ENCODE peak calls at places on chromosomes 2 and 18, in five cellular contexts. Y, J, T, W and P are unnamed samples.

GRCh38 chr2:85998071-85998991 is 107.4 kb downstream of the POLR1A start:
- DNase-seq in J (peak; percentile 3), T (no peak), Y (no peak), W (no peak), P (no peak)

GRCh38 chr2:144607899-144608477 is 88.1 kb upstream of the ZEB2 start:
- DNase-seq in W (no peak), J (no peak), T (no peak), Y (no peak), P (no peak)

GRCh38 chr18:44882163-44882881 is 201.6 kb downstream of the SETBP1 start:
- DNase-seq in W (no peak), Y (no peak), J (no peak), T (no peak), P (no peak)

GRCh38 chr2:70946832-70947442 is 11.2 kb downstream of the ATP6V1B1 start:
- DNase-seq in T (peak; percentile 42), Y (peak; percentile 67), W (peak; percentile 71), J (peak; percentile 65), P (peak; percentile 47)

GRCh38 chr18:51123046-51123395 is 74.5 kb downstream of the MEX3C start:
- DNase-seq in W (no peak), Y (no peak), T (no peak), J (no peak), P (no peak)

GRCh38 chr2:237524631-237525030 is 37.6 kb downstream of the MLPH start:
- DNase-seq in W (peak; percentile 33), Y (peak; percentile 54), J (no peak), T (no peak), P (no peak)

GRCh38 chr2:23587330-23587729 is 202.4 kb downstream of the KLHL29 start:
- DNase-seq in J (no peak), Y (no peak), T (no peak), W (peak; percentile 56), P (no peak)

GRCh38 chr18:903703-904102 is 968 bp upstream of the ADCYAP1 start:
- DNase-seq in T (peak; percentile 69), W (no peak), J (no peak), Y (no peak), P (no peak)

DNA sequence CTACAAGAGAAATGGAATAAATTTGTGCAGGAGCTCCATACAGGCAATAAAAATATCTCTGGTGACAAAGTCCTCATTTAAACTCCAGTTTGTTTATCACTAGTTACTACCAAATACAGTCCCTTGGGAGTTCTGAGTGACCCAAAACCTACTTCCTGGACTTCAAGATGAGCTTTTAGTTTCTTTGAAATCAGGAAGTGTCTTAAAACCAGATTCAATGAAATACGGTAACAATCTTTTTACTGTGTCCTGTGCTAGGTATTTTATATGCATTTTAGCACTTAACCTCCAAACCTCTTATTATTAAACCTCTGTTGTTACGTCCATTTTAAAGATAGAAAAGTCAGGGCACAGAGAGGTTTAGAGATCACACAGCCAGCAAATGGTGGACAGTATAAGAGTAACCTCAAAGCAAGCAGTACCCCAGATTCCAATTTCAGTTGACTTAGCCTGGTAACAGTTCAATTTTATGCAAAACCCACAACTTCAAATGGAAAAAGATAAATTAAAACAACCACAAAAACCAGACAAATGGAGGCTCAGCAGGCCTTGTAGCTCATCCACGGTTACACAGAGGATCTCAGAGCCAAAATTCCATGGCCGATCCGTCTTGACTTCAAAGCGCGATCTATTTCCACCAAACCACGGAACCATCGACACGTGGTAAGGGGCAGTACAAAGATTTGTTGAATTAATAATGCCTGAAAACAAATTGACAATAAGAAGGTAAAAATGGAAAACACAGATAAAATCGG is 1.3 kb upstream of the KCMF1 start:
- DNase-seq in T (no peak), W (peak; percentile 33), J (no peak), Y (no peak), P (no peak)
- TF ChIP-seq YY1 in T (peak; percentile 22), W (peak; percentile 19), J (no peak), Y (no peak), P (no peak)

DNA sequence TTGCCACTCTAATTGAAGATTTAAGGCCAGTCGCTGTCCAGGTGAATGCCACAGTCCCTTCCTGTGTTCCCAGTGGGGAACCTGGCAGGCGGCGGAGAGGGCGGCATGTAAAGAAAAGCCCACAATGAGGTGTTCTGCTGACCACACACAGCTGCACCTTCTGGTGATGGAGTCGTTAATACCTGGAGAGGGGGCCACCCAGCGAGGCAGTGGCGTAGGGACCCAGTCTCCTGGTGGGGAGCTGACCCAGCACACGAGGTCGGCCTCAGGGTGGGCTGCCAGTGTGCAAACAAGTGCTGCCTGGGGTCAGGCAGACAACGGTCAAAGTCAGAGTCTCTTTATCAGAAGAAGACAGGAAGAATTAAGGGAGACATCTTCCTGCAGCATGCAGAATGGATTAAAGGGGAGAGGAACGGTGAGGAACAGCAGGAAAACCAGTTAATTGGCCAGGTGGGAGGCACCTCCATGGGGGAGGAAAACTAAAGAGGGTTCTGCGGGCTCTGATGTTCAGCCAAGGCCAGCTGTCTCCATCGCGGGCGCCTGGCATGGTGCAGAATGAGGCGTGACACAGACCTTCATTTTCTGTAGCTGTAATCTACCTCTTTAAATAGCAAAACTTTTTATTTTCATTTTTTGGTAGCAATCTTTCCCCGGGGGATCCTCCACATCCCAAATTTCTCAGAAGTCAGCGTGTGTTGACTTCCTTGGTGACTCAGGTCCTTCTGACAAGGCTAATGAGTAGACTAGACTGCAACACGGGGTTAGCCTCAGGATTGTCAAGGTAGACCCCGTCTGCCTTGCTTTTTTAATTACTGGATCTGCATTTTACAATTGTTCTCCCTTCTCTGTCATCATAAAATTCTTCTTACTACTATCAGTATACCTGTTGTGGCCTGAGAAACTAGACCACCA is 78.3 kb downstream of the SMAD7 start:
- DNase-seq in W (no peak), Y (no peak), T (no peak), J (no peak), P (no peak)
- TF ChIP-seq YY1 in W (no peak), Y (no peak), T (no peak), J (no peak), P (no peak)

GRCh38 chr2:63598971-63599370 is 10.2 kb downstream of the MDH1 start:
- DNase-seq in W (no peak), T (no peak), Y (no peak), J (no peak), P (no peak)

GRCh38 chr2:63591566-63592175 is 2.9 kb downstream of the MDH1 start:
- DNase-seq in Y (peak; percentile 24), T (no peak), J (no peak), W (no peak), P (no peak)

GRCh38 chr2:63590621-63591408 is 2.1 kb downstream of the MDH1 start:
- DNase-seq in W (no peak), Y (peak; percentile 89), J (no peak), T (no peak), P (no peak)

GRCh38 chr2:63596487-63596886 is 7.7 kb downstream of the MDH1 start:
- DNase-seq in W (no peak), T (no peak), J (no peak), Y (peak; percentile 80), P (no peak)

GRCh38 chr2:63594622-63595021 is 5.9 kb downstream of the MDH1 start:
- DNase-seq in T (no peak), W (no peak), J (no peak), Y (peak; percentile 29), P (no peak)
- TF ChIP-seq YY1 in T (no peak), W (no peak), J (no peak), Y (no peak), P (no peak)

GRCh38 chr2:200613692-200614091 is 27.9 kb downstream of the AOX1 start:
- DNase-seq in T (no peak), W (no peak), Y (no peak), J (no peak), P (no peak)

GRCh38 chr2:200614249-200614648 is 28.4 kb downstream of the AOX1 start:
- DNase-seq in T (no peak), Y (no peak), J (no peak), W (no peak), P (no peak)

GRCh38 chr2:200616656-200617055 is 30.8 kb downstream of the AOX1 start:
- DNase-seq in Y (no peak), T (no peak), J (no peak), W (no peak), P (no peak)

GRCh38 chr2:200616193-200616592 is 30.4 kb downstream of the AOX1 start:
- DNase-seq in W (no peak), Y (no peak), T (no peak), J (no peak), P (no peak)

DNA sequence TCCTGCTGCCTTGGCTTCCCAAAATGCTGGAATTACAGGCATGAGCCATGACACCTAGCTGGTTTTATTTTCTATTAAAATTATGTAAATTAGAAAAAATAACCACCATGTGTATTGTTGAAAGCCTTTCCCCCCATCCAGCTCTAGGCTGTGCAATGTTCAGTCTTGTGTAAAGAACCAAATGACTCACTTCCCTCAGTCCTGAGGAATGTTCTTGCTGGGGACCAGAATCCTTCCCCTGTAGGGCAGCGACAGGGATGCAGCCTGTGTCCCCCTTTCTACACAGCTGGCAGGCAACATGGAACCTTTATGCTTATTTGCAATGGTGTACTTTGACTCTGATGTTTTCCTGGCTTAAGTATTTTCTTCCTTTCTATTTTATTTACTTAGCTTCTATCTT is 29.4 kb downstream of the AOX1 start:
- DNase-seq in Y (peak; percentile 68), J (no peak), T (no peak), W (no peak), P (no peak)
- TF ChIP-seq YY1 in Y (no peak), J (no peak), T (no peak), W (no peak), P (no peak)

GRCh38 chr2:120919771-120920437 is 184.2 kb downstream of the GLI2 start:
- DNase-seq in T (no peak), Y (no peak), W (no peak), J (no peak), P (no peak)
- TF ChIP-seq YY1 in T (no peak), Y (no peak), W (no peak), J (no peak), P (no peak)